ENCODE peak calls at places on chromosome 22, in ten cellular contexts. Q is skeletal muscle cell, N is foreskin fibroblast, K is tibial nerve, W is neural progenitor cell, A is cardiac muscle cell, I is aorta, V is heart left ventricle, F is lower lobe of right lung, J is A549. H is an unnamed sample.
A peak's percentile ranks its signal among the peaks of the same experiment; 100 is the strongest.

GRCh38 chr22:32265882-32266767 is 11.0 kb upstream of the SLC5A4 start:
- DNase-seq in N (peak; percentile 53), K (peak; percentile 33), W (peak; percentile 85), A (peak; percentile 81), Q (peak; percentile 31), V (peak; percentile 59), F (peak; percentile 67), I (peak; percentile 77), J (peak; percentile 60), H (peak; percentile 63)

GRCh38 chr22:32444068-32444467 is 20.2 kb downstream of the BPIFC start:
- DNase-seq in K (no peak), Q (no peak), A (no peak), W (peak; percentile 45), N (no peak), J (peak; percentile 59), V (no peak), I (no peak), F (no peak), H (peak; percentile 3)

GRCh38 chr22:42885446-42885845 is 28.4 kb upstream of the ARFGAP3 start:
- DNase-seq in N (peak; percentile 21), K (no peak), I (no peak), Q (no peak), W (no peak), V (no peak), A (no peak), J (no peak), F (no peak), H (no peak)

GRCh38 chr22:20996598-20997535 is 5.1 kb downstream of the THAP7 start:
- DNase-seq in I (no peak), F (no peak), W (no peak), K (no peak), V (no peak), N (no peak), Q (no peak), A (no peak), J (no peak), H (no peak)

GRCh38 chr22:32058656-32059280 is 15.7 kb downstream of the SLC5A1 start:
- DNase-seq in V (no peak), Q (no peak), A (peak; percentile 90), N (no peak), W (no peak), F (no peak), J (no peak), I (no peak), K (no peak), H (no peak)

GRCh38 chr22:26573026-26573662 is 16.8 kb downstream of the TPST2 start:
- DNase-seq in J (no peak), Q (peak; percentile 23), I (peak; percentile 83), V (peak; percentile 54), K (no peak), N (peak; percentile 62), W (no peak), F (peak; percentile 85), A (no peak), H (peak; percentile 86)

GRCh38 chr22:21451545-21452520 is 15.4 kb upstream of the TMEM191C start:
- DNase-seq in J (no peak), N (no peak), F (peak; percentile 20), Q (no peak), I (no peak), V (peak; percentile 9), W (peak; percentile 1), K (peak; percentile 5), A (no peak), H (no peak)

GRCh38 chr22:21714784-21715183 is 20.8 kb downstream of the YPEL1 start:
- DNase-seq in N (no peak), V (no peak), K (no peak), A (no peak), Q (no peak), F (no peak), I (no peak), J (no peak), W (no peak), H (no peak)

GRCh38 chr22:39624501-39624821 is 53.9 kb downstream of the CACNA1I start:
- DNase-seq in J (no peak), I (no peak), N (no peak), Q (no peak), W (no peak), F (no peak), A (peak; percentile 9), V (no peak), K (no peak), H (no peak)

GRCh38 chr22:36454916-36455570 is 26.4 kb downstream of the TXN2 start:
- DNase-seq in N (peak; percentile 81), W (peak; percentile 99), A (peak; percentile 99), I (peak; percentile 96), V (peak; percentile 97), J (peak; percentile 94), F (peak; percentile 97), K (peak; percentile 78), Q (peak; percentile 36), H (peak; percentile 92)

GRCh38 chr22:36453855-36454378 is 27.5 kb downstream of the TXN2 start:
- DNase-seq in N (no peak), W (no peak), I (no peak), A (no peak), K (no peak), Q (no peak), F (no peak), J (no peak), V (no peak), H (no peak)

GRCh38 chr22:36456459-36456835 is 25.0 kb downstream of the TXN2 start:
- DNase-seq in I (no peak), W (no peak), J (no peak), Q (no peak), F (no peak), A (no peak), N (no peak), V (no peak), K (no peak), H (no peak)

GRCh38 chr22:36457688-36458450 is 23.6 kb downstream of the TXN2 start:
- DNase-seq in V (peak; percentile 82), A (no peak), N (no peak), W (no peak), J (no peak), K (no peak), I (peak; percentile 81), Q (no peak), F (no peak), H (peak; percentile 57)

DNA sequence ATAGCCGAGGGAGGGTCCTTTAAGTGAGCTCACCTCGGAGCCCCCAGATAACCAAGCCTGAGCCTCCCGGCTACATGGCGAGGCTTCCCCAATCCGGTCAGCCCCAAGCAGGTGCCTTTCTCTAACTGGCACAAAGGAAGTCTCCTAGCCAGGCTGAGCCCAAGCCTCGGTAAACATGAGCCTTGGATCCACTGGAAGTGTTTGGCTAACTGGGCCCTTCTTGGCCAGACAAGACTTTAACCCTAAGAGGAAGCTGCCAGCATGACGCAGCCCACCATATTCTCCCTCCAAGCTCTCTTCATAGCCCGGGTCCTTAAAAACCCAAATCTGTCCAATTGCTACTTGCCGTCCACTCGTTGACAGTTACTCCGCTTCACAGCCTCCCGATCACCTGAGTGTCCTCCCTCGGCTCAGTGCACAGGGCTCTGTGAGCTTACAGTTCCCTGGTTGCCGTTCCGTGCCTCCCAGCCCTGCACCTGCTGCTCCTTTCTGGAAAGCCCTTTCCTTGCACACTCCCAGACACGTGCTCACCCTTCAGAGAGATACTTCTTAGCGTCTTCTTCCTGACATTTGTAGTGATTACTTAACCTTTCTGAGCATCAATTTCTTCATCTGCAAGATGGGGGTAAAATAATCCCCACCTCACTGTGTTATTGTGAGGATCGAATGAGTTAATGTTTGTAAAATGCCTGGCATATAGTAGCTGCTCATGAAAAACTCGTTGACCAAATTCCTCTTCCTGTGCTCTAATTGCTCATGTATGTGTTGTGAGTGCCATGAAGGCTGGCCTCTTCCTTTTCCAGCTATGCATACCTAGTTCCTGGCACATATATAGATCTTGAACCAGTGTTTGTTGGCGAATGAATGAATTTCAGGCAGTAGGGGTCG is 25.6 kb downstream of the TXN2 start:
- DNase-seq in V (no peak), J (no peak), W (no peak), F (no peak), Q (no peak), A (no peak), N (no peak), K (no peak), I (no peak), H (no peak)
- H3K4me3 ChIP-seq in V (peak overlapping the region; percentile 62), J (peak overlapping the region; percentile 47), W (peak overlapping the region; percentile 41), F (peak overlapping the region; percentile 59), Q (peak overlapping the region; percentile 39), A (no peak overlapping the region), N (peak overlapping the region; percentile 46), K (peak overlapping the region; percentile 55), I (no peak overlapping the region), H (no peak overlapping the region)

GRCh38 chr22:37844904-37845334 is 785 bp upstream of the ANKRD54 start:
- DNase-seq in I (no peak), A (no peak), F (no peak), K (no peak), Q (no peak), J (no peak), W (no peak), V (no peak), N (no peak), H (no peak)
- H3K4me3 ChIP-seq in I (no peak overlapping the region), A (peak overlapping the region; percentile 35), F (peak overlapping the region; percentile 90), K (peak overlapping the region; percentile 95), Q (peak overlapping the region; percentile 67), J (peak overlapping the region; percentile 49), W (peak overlapping the region; percentile 62), V (peak overlapping the region; percentile 91), N (peak overlapping the region; percentile 85), H (peak overlapping the region; percentile 81)

GRCh38 chr22:35882226-35883027 is 146.2 kb downstream of the RBFOX2 start:
- DNase-seq in J (no peak), I (no peak), A (no peak), V (no peak), N (no peak), W (no peak), Q (no peak), F (no peak), K (no peak), H (peak; percentile 64)
- H3K4me3 ChIP-seq in J (no peak overlapping the region), I (no peak overlapping the region), A (no peak overlapping the region), V (no peak overlapping the region), N (no peak overlapping the region), W (no peak overlapping the region), Q (no peak overlapping the region), F (no peak overlapping the region), K (no peak overlapping the region), H (no peak overlapping the region)

GRCh38 chr22:36360011-36360410 is 27.8 kb downstream of the MYH9 start:
- DNase-seq in K (no peak), J (no peak), A (no peak), Q (no peak), V (no peak), W (peak; percentile 50), F (no peak), I (no peak), N (no peak), H (no peak)

GRCh38 chr22:36359172-36359973 is 28.4 kb downstream of the MYH9 start:
- DNase-seq in N (no peak), K (no peak), V (no peak), J (no peak), W (no peak), F (no peak), Q (no peak), I (no peak), A (no peak), H (no peak)

GRCh38 chr22:36360871-36361383 is 26.8 kb downstream of the MYH9 start:
- DNase-seq in A (no peak), V (no peak), N (no peak), I (no peak), W (no peak), F (no peak), Q (no peak), K (no peak), J (no peak), H (peak; percentile 84)

GRCh38 chr22:36356708-36357694 is 30.8 kb downstream of the MYH9 start:
- DNase-seq in V (no peak), W (no peak), J (no peak), Q (no peak), K (no peak), N (no peak), F (no peak), I (no peak), A (no peak), H (no peak)

GRCh38 chr22:36358533-36359171 is 29.1 kb downstream of the MYH9 start:
- DNase-seq in N (no peak), F (no peak), K (no peak), W (no peak), V (no peak), I (peak; percentile 79), J (no peak), Q (no peak), A (no peak), H (no peak)
- H3K4me3 ChIP-seq in N (no peak overlapping the region), F (no peak overlapping the region), K (no peak overlapping the region), W (no peak overlapping the region), V (no peak overlapping the region), I (no peak overlapping the region), J (no peak overlapping the region), Q (no peak overlapping the region), A (no peak overlapping the region), H (no peak overlapping the region)